ENCODE peak calls at places on chromosomes 4 and X, in five cellular contexts. A is amniotic stem cell; P is EL; Q is right cardiac atrium; G is stimulated activated CD8-positive, alpha-beta memory T cell treated with anti-CD3 and anti-CD28 coated beads, Interleukin-4, amount 100 ng/mL, for 48 hours. D is an unnamed sample.

GRCh38 chr4:41613782-41614181 is 75.8 kb downstream of the LIMCH1 start:
- DNase-seq in A (no peak), P (no peak), Q (no peak), G (no peak), D (no peak)

GRCh38 chrX:49276671-49277519 is 7.3 kb downstream of the PPP1R3F start:
- DNase-seq in A (no peak), P (no peak), Q (no peak), G (peak), D (no peak)

GRCh38 chr4:1402516-1403101 is 3.6 kb downstream of the NKX1-1 start:
- DNase-seq in A (no peak), P (no peak), Q (peak), G (no peak), D (peak)

GRCh38 chr4:164880489-164881262 is 3.7 kb downstream of the APELA start:
- DNase-seq in A (no peak), P (no peak), Q (no peak), G (no peak), D (no peak)

GRCh38 chr4:32499176-32499575 is 1779.0 kb downstream of the PCDH7 start:
- DNase-seq in A (no peak), P (no peak), Q (no peak), G (no peak), D (no peak)

GRCh38 chr4:1910643-1911042 is 39.5 kb downstream of the NSD2 start:
- DNase-seq in A (no peak), P (peak), Q (no peak), G (no peak), D (peak)

GRCh38 chr4:175891231-175891630 is 79.2 kb upstream of the GPM6A start:
- DNase-seq in A (no peak), P (no peak), Q (no peak), G (no peak), D (no peak)

GRCh38 chr4:12884846-12885796 is 599.0 kb downstream of the RAB28 start:
- DNase-seq in A (no peak), P (no peak), Q (no peak), G (no peak), D (peak)

GRCh38 chr4:107994894-107995293 is 5.2 kb downstream of the HADH start:
- DNase-seq in A (no peak), P (no peak), Q (no peak), G (no peak), D (no peak)

GRCh38 chr4:1792832-1793495 is at the start of gene FGFR3:
- DNase-seq in A (no peak), P (peak), Q (no peak), G (peak), D (no peak)

GRCh38 chr4:83910693-83911092 is 374.8 kb downstream of the GPAT3 start:
- DNase-seq in A (no peak), P (no peak), Q (no peak), G (no peak), D (no peak)

GRCh38 chrX:30735839-30736238 is 82.6 kb downstream of the GK start:
- DNase-seq in A (no peak), P (peak), Q (no peak), G (peak), D (peak)

GRCh38 chrX:40340116-40340515 is 240.7 kb upstream of the ATP6AP2 start:
- DNase-seq in A (no peak), P (no peak), Q (no peak), G (no peak), D (no peak)

GRCh38 chr4:119300072-119300387 is 21.9 kb downstream of the FABP2 start:
- DNase-seq in A (no peak), P (peak), Q (peak), G (peak), D (no peak)

GRCh38 chr4:157291071-157291470 is 70.5 kb downstream of the GRIA2 start:
- DNase-seq in A (no peak), P (peak), Q (no peak), G (no peak), D (no peak)

GRCh38 chrX:13770013-13770412 is 35.5 kb downstream of the OFD1 start:
- DNase-seq in A (no peak), P (no peak), Q (no peak), G (no peak), D (no peak)

GRCh38 chr4:6063684-6064083 is 45.5 kb upstream of the C4orf50 start:
- DNase-seq in A (no peak), P (no peak), Q (no peak), G (no peak), D (no peak)

GRCh38 chrX:47198026-47198686 is 4.5 kb downstream of the UBA1 start:
- DNase-seq in A (no peak), P (peak), Q (no peak), G (no peak), D (no peak)

GRCh38 chr4:29307755-29308154 is 1412.4 kb upstream of the PCDH7 start:
- DNase-seq in A (no peak), P (no peak), Q (no peak), G (no peak), D (no peak)

GRCh38 chrX:123087326-123087725 is 96.8 kb upstream of the GRIA3 start:
- DNase-seq in A (no peak), P (peak), Q (no peak), G (no peak), D (no peak)

GRCh38 chr4:185232370-185232769 is 23.0 kb downstream of the SNX25 start:
- DNase-seq in A (no peak), P (peak), Q (no peak), G (no peak), D (no peak)

GRCh38 chr4:84708406-84709135 is 125.6 kb downstream of the CDS1 start:
- DNase-seq in A (no peak), P (peak), Q (no peak), G (no peak), D (no peak)

GRCh38 chrX:479273-479981 is 92.7 kb upstream of the PPP2R3B start:
- DNase-seq in A (no peak), P (no peak), Q (no peak), G (no peak), D (no peak)

GRCh38 chr4:25378130-25378743 is 1.2 kb downstream of the ANAPC4 start:
- DNase-seq in A (no peak), P (no peak), Q (no peak), G (no peak), D (no peak)

GRCh38 chrX:34619920-34620319 is 37.2 kb downstream of the TMEM47 start:
- DNase-seq in A (no peak), P (no peak), Q (no peak), G (no peak), D (no peak)

GRCh38 chr4:131337956-131338355 is 1811.1 kb upstream of the PCDH10 start:
- DNase-seq in A (no peak), P (no peak), Q (no peak), G (no peak), D (no peak)

GRCh38 chrX:133653363-133653762 is 238.1 kb upstream of the GPC4 start:
- DNase-seq in A (no peak), P (no peak), Q (no peak), G (no peak), D (no peak)

GRCh38 chr4:17807446-17807845 is 3.1 kb downstream of the DCAF16 start:
- DNase-seq in A (no peak), P (peak), Q (no peak), G (no peak), D (peak)

GRCh38 chr4:19309365-19309764 is 942.3 kb upstream of the SLIT2 start:
- DNase-seq in A (peak), P (peak), Q (no peak), G (no peak), D (no peak)

GRCh38 chrX:149462849-149463248 is 42.3 kb downstream of the IDS start:
- DNase-seq in A (no peak), P (no peak), Q (no peak), G (no peak), D (no peak)

GRCh38 chr4:1416948-1417260 is 10.7 kb upstream of the NKX1-1 start:
- DNase-seq in A (no peak), P (no peak), Q (no peak), G (no peak), D (no peak)

GRCh38 chrX:72498782-72499181 is 73.9 kb downstream of the HDAC8 start:
- DNase-seq in A (no peak), P (no peak), Q (no peak), G (no peak), D (no peak)

GRCh38 chr4:2274320-2275043 is 12.6 kb upstream of the MXD4 start:
- DNase-seq in A (no peak), P (no peak), Q (peak), G (no peak), D (no peak)

GRCh38 chr4:8281519-8282133 is 12.1 kb downstream of the HTRA3 start:
- DNase-seq in A (no peak), P (peak), Q (peak), G (no peak), D (no peak)

GRCh38 chrX:149504226-149504914 is 736 bp downstream of the IDS start:
- DNase-seq in A (no peak), P (peak), Q (peak), G (peak), D (peak)

GRCh38 chrX:47061238-47061919 is 16.9 kb upstream of the RGN start:
- DNase-seq in A (no peak), P (no peak), Q (no peak), G (no peak), D (no peak)

D was measured in retina.